ENCODE peak calls at places on chromosomes 5 and 9, in four cellular contexts. H, M, Q and F are unnamed samples.

GRCh38 chr9:5557606-5558587 is 47.6 kb downstream of the PDCD1LG2 start:
- DNase-seq in H (no peak), M (no peak), Q (no peak), F (no peak)

GRCh38 chr9:73810585-73811215 is 659.0 kb downstream of the ANXA1 start:
- DNase-seq in H (no peak), M (no peak), Q (no peak), F (no peak)

GRCh38 chr5:71757590-71758543 is 38.8 kb downstream of the CARTPT start:
- DNase-seq in H (peak), M (peak), Q (peak), F (no peak)

GRCh38 chr5:172719211-172719610 is 51.8 kb downstream of the DUSP1 start:
- DNase-seq in H (no peak), M (no peak), Q (no peak), F (no peak)

GRCh38 chr5:19240150-19240549 is 747.9 kb downstream of the CDH18 start:
- DNase-seq in H (no peak), M (no peak), Q (no peak), F (no peak)

GRCh38 chr5:154197801-154198461 is 7.4 kb downstream of the GALNT10 start:
- DNase-seq in H (no peak), M (peak), Q (no peak), F (no peak)

GRCh38 chr9:122941560-122942234 is 877 bp downstream of the RABGAP1 start:
- DNase-seq in H (no peak), M (peak), Q (no peak), F (no peak)

GRCh38 chr9:101727621-101728524 is 10.6 kb downstream of the GRIN3A start:
- DNase-seq in H (no peak), M (peak), Q (no peak), F (no peak)

GRCh38 chr9:138025908-138026307 is 148.3 kb downstream of the CACNA1B start:
- DNase-seq in H (no peak), M (no peak), Q (peak), F (peak)

GRCh38 chr5:157109744-157110143 is 900 bp upstream of the HAVCR2 start:
- DNase-seq in H (no peak), M (peak), Q (no peak), F (no peak)

GRCh38 chr5:10351199-10351881 is 2.2 kb upstream of the MARCHF6 start:
- DNase-seq in H (no peak), M (peak), Q (no peak), F (peak)

GRCh38 chr5:54854883-54855581 is 130.4 kb downstream of the ESM1 start:
- DNase-seq in H (no peak), M (no peak), Q (no peak), F (no peak)

GRCh38 chr9:13732290-13732689 is 452.8 kb upstream of the MPDZ start:
- DNase-seq in H (no peak), M (no peak), Q (no peak), F (no peak)

GRCh38 chr9:7324031-7324654 is 475.4 kb downstream of the DMAC1 start:
- DNase-seq in H (no peak), M (no peak), Q (no peak), F (no peak)

DNA sequence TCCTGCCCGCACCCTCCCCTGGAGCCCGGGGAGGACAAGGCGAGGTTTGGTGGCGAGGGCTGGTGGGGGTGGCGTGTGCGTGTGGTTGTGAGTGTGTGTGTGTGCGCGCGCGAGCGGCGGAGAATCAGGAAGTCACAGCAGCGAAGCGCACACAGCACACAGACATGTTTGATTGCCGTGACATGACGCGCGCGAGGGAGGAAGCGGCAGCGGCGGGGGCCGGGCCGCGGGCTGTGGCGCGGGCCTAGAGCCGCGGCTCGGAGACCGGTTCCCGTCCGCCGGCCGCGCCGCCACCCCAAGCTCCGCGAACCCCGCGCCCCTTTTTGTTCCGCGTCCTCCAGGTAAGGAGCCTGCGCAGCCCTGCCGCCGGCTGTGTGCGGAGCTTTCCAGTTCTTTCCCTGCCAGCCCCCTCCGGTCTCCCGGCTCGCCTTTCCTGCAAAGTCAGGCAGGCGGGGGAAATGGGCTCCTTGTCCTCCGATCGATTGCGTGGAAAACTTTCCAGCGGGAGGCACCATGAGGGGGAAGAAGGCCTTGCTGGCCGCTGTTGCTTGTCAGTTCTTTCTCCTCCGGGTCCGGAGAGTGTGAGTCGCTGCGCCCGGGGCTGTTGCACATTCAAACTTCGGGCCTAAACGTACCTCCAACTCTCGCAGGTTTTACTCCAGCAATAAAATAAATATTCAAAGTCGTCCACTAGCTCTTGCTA is 2.5 kb downstream of the SMARCA2 start:
- DNase-seq in H (peak), M (peak), Q (peak), F (peak)
- H3K27ac ChIP-seq in H (peak), M (peak), Q (peak), F (peak)

GRCh38 chr9:97804059-97804365 is 49.0 kb upstream of the FOXE1 start:
- DNase-seq in H (no peak), M (no peak), Q (no peak), F (peak)
- H3K27ac ChIP-seq in H (no peak), M (no peak), Q (no peak), F (no peak)

DNA sequence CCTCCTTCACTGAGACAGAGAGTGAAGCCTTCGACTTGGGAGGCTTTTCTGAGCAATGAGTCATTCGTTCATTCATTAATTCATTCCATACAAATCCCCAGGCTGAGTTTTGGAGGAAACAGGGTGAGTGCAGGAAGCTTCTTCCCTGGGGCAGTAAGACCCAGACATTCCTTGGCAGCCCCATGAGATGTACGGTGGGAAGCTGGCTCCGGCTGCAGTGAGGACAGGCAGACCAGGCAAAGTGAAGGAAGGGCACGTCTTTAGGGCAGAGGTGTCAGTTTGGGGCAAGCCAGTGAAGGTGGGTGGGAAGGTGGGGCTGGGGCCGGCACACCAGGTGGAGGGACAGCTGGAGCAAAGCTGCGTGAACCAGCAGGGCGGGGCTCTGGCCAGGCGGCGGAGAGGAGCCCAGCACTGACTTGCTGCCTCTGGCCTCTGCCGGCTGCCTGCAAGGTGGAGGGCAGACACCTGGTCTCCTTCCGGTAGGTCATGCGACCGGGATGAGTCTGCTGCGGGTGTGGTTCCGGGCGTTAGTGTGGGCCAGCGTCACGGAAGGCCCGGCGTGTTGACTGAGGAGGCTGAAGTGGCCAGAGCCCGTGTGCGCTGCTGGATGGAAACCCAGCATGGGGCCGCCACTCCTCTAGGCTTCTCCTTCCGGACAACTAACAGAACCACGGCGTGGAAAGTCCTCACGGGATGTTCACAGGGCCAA is 16.6 kb downstream of the OLFM1 start:
- DNase-seq in H (no peak), M (no peak), Q (peak), F (no peak)
- H3K27ac ChIP-seq in H (no peak), M (no peak), Q (no peak), F (no peak)

GRCh38 chr9:77839459-77840140 is 191.5 kb upstream of the GNA14 start:
- DNase-seq in H (no peak), M (peak), Q (no peak), F (no peak)
- H3K27ac ChIP-seq in H (peak), M (peak), Q (peak), F (no peak)